ENCODE peak calls at places on chromosome 2, in ten cellular contexts. U, G, N, S, F, E, Z, P, Q and K are unnamed samples.

GRCh38 chr2:151260492-151261239 is 997 bp downstream of the RBM43 start:
- DNase-seq in F (peak; percentile 39), S (no peak), G (no peak), Q (peak; percentile 43), E (no peak), N (no peak), P (no peak), Z (no peak), U (no peak), K (peak; percentile 19)

GRCh38 chr2:113754989-113755689 is 1.3 kb downstream of the SLC35F5 start:
- DNase-seq in U (no peak), F (peak; percentile 12), P (peak; percentile 32), Q (no peak), E (peak; percentile 1), G (no peak), Z (no peak), N (no peak), S (no peak), K (no peak)

GRCh38 chr2:180660207-180660606 is 320.2 kb upstream of the UBE2E3 start:
- DNase-seq in N (no peak), Q (no peak), E (no peak), S (no peak), U (no peak), G (no peak), F (no peak), Z (no peak), P (no peak), K (no peak)

GRCh38 chr2:237073552-237073951 is 12.1 kb upstream of the COPS8 start:
- DNase-seq in U (no peak), Z (peak; percentile 29), S (no peak), Q (peak; percentile 93), P (no peak), G (peak; percentile 61), F (peak; percentile 80), N (no peak), E (no peak), K (no peak)

GRCh38 chr2:199936554-199936953 is 18.7 kb downstream of the TYW5 start:
- DNase-seq in Z (no peak), S (no peak), N (no peak), E (no peak), U (no peak), P (no peak), F (no peak), G (no peak), Q (no peak), K (no peak)

GRCh38 chr2:19819097-19820065 is 82.4 kb downstream of the TTC32 start:
- DNase-seq in Z (no peak), G (peak; percentile 92), S (no peak), F (peak; percentile 90), E (peak; percentile 67), N (no peak), P (no peak), Q (peak; percentile 85), U (no peak), K (no peak)

GRCh38 chr2:174945601-174946260 is 59.5 kb downstream of the CHN1 start:
- DNase-seq in G (no peak), Z (no peak), P (no peak), Q (peak; percentile 26), N (no peak), E (no peak), U (no peak), F (no peak), S (no peak), K (no peak)

GRCh38 chr2:60641866-60642788 is 88.7 kb upstream of the BCL11A start:
- DNase-seq in U (peak; percentile 44), Q (peak; percentile 49), E (peak; percentile 78), G (peak; percentile 18), S (peak; percentile 36), P (peak; percentile 28), Z (peak; percentile 20), F (peak; percentile 37), N (no peak), K (peak; percentile 41)

GRCh38 chr2:140383781-140384180 is 1603.6 kb upstream of the NXPH2 start:
- DNase-seq in U (no peak), N (no peak), P (no peak), Z (no peak), G (no peak), E (no peak), Q (no peak), S (no peak), F (peak; percentile 2), K (no peak)

GRCh38 chr2:86441789-86442641 is 844 bp downstream of the KDM3A start:
- DNase-seq in P (peak; percentile 60), Q (peak; percentile 50), U (peak; percentile 67), Z (peak; percentile 38), G (peak; percentile 50), F (peak; percentile 52), N (peak; percentile 64), S (peak; percentile 46), E (peak; percentile 56), K (peak; percentile 46)

DNA sequence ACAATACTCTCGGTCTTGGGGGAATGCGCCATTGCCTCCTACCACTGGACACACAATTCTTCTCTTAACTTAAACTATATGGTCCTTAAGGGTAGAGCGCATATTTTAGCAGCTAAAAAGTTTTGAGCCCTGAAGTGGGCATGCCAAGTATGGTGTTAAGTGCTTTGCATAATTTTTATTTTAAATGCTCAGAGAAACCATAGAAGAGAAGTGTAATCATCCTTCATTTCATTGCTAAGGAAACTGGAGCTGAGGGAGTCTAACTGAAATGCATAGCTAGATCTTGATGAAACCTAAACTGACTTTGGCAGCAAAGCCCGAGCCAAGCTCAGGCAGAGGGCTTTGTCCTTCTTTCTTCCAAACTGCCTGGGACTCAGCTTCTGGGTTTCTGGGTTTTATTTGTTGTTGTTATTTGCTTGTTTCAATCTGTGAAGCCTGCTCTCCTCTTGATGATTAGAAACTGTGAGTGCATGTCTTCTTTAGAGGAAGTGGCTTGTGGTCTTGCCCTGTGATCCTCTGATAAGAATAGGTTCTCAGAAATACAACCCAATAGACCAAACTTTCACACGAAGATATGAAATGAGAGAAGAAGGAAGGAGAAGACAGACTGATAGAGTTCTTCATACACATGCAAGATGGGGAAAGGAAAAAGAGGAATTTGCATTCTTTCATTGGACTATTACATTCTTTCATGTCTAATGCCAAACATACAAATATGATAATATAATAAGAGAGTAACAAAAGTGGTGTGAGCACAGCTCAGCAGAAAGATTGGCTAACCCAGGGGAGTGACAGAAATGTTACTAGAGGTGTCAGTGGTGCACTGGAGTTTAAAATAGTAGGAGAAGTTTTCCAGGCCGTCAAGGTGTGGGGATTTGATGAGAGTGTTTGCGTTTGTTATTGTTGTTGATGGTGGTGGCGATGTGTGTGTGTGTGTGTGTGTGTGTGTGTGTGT is 7.5 kb upstream of the RNF144A start:
- DNase-seq in N (no peak), F (no peak), U (peak; percentile 67), S (no peak), P (no peak), E (no peak), G (no peak), Z (no peak), Q (no peak), K (peak; percentile 54)
- TF ChIP-seq CTCF in N (no peak), F (no peak), U (no peak), S (no peak), P (no peak), E (no peak), G (no peak), Z (no peak), Q (no peak), K (no peak)

DNA sequence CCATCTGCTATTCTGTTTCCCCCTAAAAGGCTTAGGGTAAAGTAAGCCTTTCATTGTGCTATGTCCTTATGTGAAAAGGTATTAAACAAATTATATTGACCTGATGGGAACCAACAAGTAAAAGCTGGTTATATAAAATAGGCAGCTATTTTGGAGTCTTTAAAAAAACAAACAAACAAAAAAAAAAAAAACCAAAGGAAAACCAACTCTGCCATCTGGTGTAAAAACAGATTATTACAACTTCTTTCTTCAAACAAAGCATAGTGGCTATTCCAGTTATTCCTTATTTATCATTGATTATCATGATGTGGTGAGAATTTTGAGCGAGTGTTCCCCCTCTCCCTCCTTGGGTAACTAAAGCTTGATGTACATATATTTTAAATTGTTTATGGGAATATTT is 122.3 kb upstream of the FHL2 start:
- DNase-seq in E (peak; percentile 26), F (peak; percentile 28), Q (peak; percentile 15), S (no peak), U (no peak), G (no peak), N (no peak), Z (no peak), P (no peak), K (peak; percentile 38)
- TF ChIP-seq CTCF in E (peak; percentile 45), F (peak; percentile 69), Q (peak; percentile 62), S (peak; percentile 77), U (peak; percentile 51), G (peak; percentile 8), N (peak; percentile 72), Z (peak; percentile 49), P (peak; percentile 73), K (peak; percentile 33)

GRCh38 chr2:167940361-167940744 is 307.0 kb downstream of the STK39 start:
- DNase-seq in P (no peak), G (no peak), U (no peak), Z (no peak), S (no peak), E (no peak), N (no peak), F (no peak), Q (no peak), K (no peak)

GRCh38 chr2:167939513-167940360 is 307.7 kb downstream of the STK39 start:
- DNase-seq in G (no peak), P (no peak), E (no peak), F (no peak), Z (no peak), U (no peak), Q (no peak), N (no peak), S (no peak), K (no peak)

GRCh38 chr2:167935803-167936110 is 311.6 kb downstream of the STK39 start:
- DNase-seq in Z (no peak), P (no peak), U (no peak), Q (no peak), S (no peak), E (no peak), G (no peak), F (no peak), N (no peak), K (no peak)

GRCh38 chr2:167940745-167941507 is 306.5 kb downstream of the STK39 start:
- DNase-seq in F (no peak), S (no peak), G (no peak), Z (no peak), P (no peak), E (no peak), N (no peak), U (no peak), Q (no peak), K (no peak)

DNA sequence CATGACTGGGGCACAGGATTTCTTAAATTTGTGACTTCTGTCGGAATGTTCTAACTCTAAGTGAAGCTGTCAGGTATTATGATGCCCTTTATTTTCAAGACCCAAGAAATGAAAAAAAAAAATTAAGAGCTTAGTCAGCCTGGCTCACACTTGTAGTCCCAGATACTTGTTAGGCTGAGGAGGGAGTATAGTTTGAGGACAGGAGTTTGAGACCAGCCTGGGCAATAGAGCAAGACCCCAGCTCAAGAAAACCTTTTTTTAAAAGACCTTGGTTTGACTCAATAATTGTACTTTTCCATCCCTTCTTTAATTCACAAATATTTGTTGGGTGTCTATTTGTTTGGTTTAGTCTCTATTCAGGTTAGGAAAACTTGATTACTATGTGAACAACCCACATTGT is 310.0 kb downstream of the STK39 start:
- DNase-seq in Q (no peak), F (no peak), G (no peak), Z (no peak), S (no peak), U (no peak), E (no peak), N (no peak), P (no peak), K (no peak)
- TF ChIP-seq CTCF in Q (no peak), F (no peak), G (no peak), Z (no peak), S (no peak), U (no peak), E (no peak), N (no peak), P (no peak), K (no peak)

GRCh38 chr2:43104763-43105162 is 121.6 kb downstream of the ZFP36L2 start:
- DNase-seq in S (no peak), N (no peak), P (no peak), G (no peak), U (no peak), Z (no peak), F (no peak), Q (no peak), E (no peak), K (no peak)
- TF ChIP-seq CTCF in S (no peak), N (no peak), P (no peak), G (no peak), U (no peak), Z (no peak), F (no peak), Q (no peak), E (peak; percentile 4), K (no peak)